ENCODE peak calls at places on chromosomes 3 and 15, in four cellular contexts. One of them, this sample, is unnamed.

GRCh38 chr3:138195491-138195890 is 8.4 kb downstream of the ARMC8 start:
- DNase-seq in K562: no peak
- DNase-seq in HepG2: no peak
- DNase-seq in H1: no peak
- DNase-seq in this sample: no peak

GRCh38 chr3:12449889-12450682 is 34.2 kb upstream of the TSEN2 start:
- DNase-seq in HepG2: no peak
- DNase-seq in K562: peak; percentile 65
- DNase-seq in H1: no peak
- DNase-seq in this sample: no peak

GRCh38 chr15:43958894-43959330 is 132.1 kb downstream of the WDR76 start:
- DNase-seq in K562: no peak
- DNase-seq in H1: no peak
- DNase-seq in HepG2: no peak
- DNase-seq in this sample: peak; percentile 7

GRCh38 chr3:158912621-158913020 is 110.8 kb downstream of the MFSD1 start:
- DNase-seq in K562: no peak
- DNase-seq in H1: no peak
- DNase-seq in HepG2: no peak
- DNase-seq in this sample: no peak

GRCh38 chr15:89105147-89105546 is 16.9 kb downstream of the ABHD2 start:
- DNase-seq in H1: no peak
- DNase-seq in K562: no peak
- DNase-seq in HepG2: peak; percentile 45
- DNase-seq in this sample: peak; percentile 75

GRCh38 chr3:174199696-174200095 is 659.4 kb upstream of the NAALADL2 start:
- DNase-seq in K562: no peak
- DNase-seq in H1: no peak
- DNase-seq in HepG2: no peak
- DNase-seq in this sample: no peak

GRCh38 chr3:55367396-55367795 is 119.7 kb downstream of the WNT5A start:
- DNase-seq in K562: no peak
- DNase-seq in H1: no peak
- DNase-seq in HepG2: no peak
- DNase-seq in this sample: no peak

GRCh38 chr3:126125781-126126251 is 41.9 kb upstream of the SLC41A3 start:
- DNase-seq in K562: no peak
- DNase-seq in H1: no peak
- DNase-seq in HepG2: no peak
- DNase-seq in this sample: no peak

GRCh38 chr3:17175187-17175839 is 290.6 kb downstream of the PLCL2 start:
- DNase-seq in HepG2: no peak
- DNase-seq in H1: no peak
- DNase-seq in K562: no peak
- DNase-seq in this sample: no peak

GRCh38 chr3:186121968-186122367 is 13.1 kb upstream of the ETV5 start:
- DNase-seq in H1: no peak
- DNase-seq in HepG2: no peak
- DNase-seq in K562: no peak
- DNase-seq in this sample: no peak

GRCh38 chr3:50708620-50709019 is 33.9 kb downstream of the DOCK3 start:
- DNase-seq in K562: no peak
- DNase-seq in H1: no peak
- DNase-seq in HepG2: no peak
- DNase-seq in this sample: no peak

GRCh38 chr15:61818801-61819200 is 241.4 kb downstream of the VPS13C start:
- DNase-seq in HepG2: no peak
- DNase-seq in K562: no peak
- DNase-seq in H1: no peak
- DNase-seq in this sample: no peak

GRCh38 chr3:125011941-125012340 is 43.9 kb downstream of the HEG1 start:
- DNase-seq in K562: no peak
- DNase-seq in H1: no peak
- DNase-seq in HepG2: no peak
- DNase-seq in this sample: no peak

GRCh38 chr15:44081223-44082013 is 113.7 kb downstream of the FRMD5 start:
- DNase-seq in H1: no peak
- DNase-seq in K562: no peak
- DNase-seq in HepG2: no peak
- DNase-seq in this sample: no peak

GRCh38 chr15:74320358-74321247 is 46.8 kb downstream of the CYP11A1 start:
- DNase-seq in H1: no peak
- DNase-seq in HepG2: peak; percentile 43
- DNase-seq in K562: peak; percentile 72
- DNase-seq in this sample: peak; percentile 25

GRCh38 chr3:168117059-168117458 is 21.3 kb upstream of the GOLIM4 start:
- DNase-seq in HepG2: no peak
- DNase-seq in K562: no peak
- DNase-seq in H1: no peak
- DNase-seq in this sample: no peak

GRCh38 chr3:18998069-18998468 is 150.2 kb upstream of the KCNH8 start:
- DNase-seq in H1: no peak
- DNase-seq in HepG2: no peak
- DNase-seq in K562: no peak
- DNase-seq in this sample: no peak

GRCh38 chr3:99776516-99777209 is 41.0 kb upstream of the CMSS1 start:
- DNase-seq in HepG2: no peak
- DNase-seq in H1: no peak
- DNase-seq in K562: no peak
- DNase-seq in this sample: no peak

GRCh38 chr3:150348500-150348899 is 59.6 kb upstream of the TSC22D2 start:
- DNase-seq in H1: no peak
- DNase-seq in K562: no peak
- DNase-seq in HepG2: peak; percentile 14
- DNase-seq in this sample: peak; percentile 81

GRCh38 chr3:196684548-196685407 is 27.3 kb downstream of the CEP19 start:
- DNase-seq in K562: peak; percentile 68
- DNase-seq in HepG2: peak; percentile 35
- DNase-seq in H1: no peak
- DNase-seq in this sample: peak; percentile 39
- TF ChIP-seq CTCF in K562: peak; percentile 84
- TF ChIP-seq CTCF in HepG2: peak; percentile 84
- TF ChIP-seq CTCF in H1: peak; percentile 32
- TF ChIP-seq CTCF in this sample: peak; percentile 75

GRCh38 chr3:71489315-71489761 is 94.2 kb downstream of the FOXP1 start:
- DNase-seq in HepG2: no peak
- DNase-seq in K562: no peak
- DNase-seq in H1: no peak
- DNase-seq in this sample: no peak
- TF ChIP-seq PHF8 in HepG2: no peak
- TF ChIP-seq PHF8 in K562: no peak
- TF ChIP-seq PHF8 in H1: no peak
- TF ChIP-seq PHF8 in this sample: no peak

GRCh38 chr3:146337991-146338390 is 87.1 kb upstream of the PLSCR4 start:
- DNase-seq in H1: no peak
- DNase-seq in HepG2: no peak
- DNase-seq in K562: no peak
- DNase-seq in this sample: no peak

GRCh38 chr3:146339262-146339808 is 88.4 kb upstream of the PLSCR4 start:
- DNase-seq in HepG2: no peak
- DNase-seq in K562: no peak
- DNase-seq in H1: no peak
- DNase-seq in this sample: no peak

GRCh38 chr3:146345900-146346299 is 95.0 kb upstream of the PLSCR4 start:
- DNase-seq in K562: no peak
- DNase-seq in H1: no peak
- DNase-seq in HepG2: no peak
- DNase-seq in this sample: no peak

GRCh38 chr3:146342971-146343370 is 92.1 kb upstream of the PLSCR4 start:
- DNase-seq in H1: no peak
- DNase-seq in K562: no peak
- DNase-seq in HepG2: no peak
- DNase-seq in this sample: no peak
- TF ChIP-seq CTCF in H1: no peak
- TF ChIP-seq CTCF in K562: no peak
- TF ChIP-seq CTCF in HepG2: no peak
- TF ChIP-seq CTCF in this sample: no peak

GRCh38 chr3:47901280-47901833 is 98.4 kb downstream of the DHX30 start:
- DNase-seq in K562: no peak
- DNase-seq in H1: no peak
- DNase-seq in HepG2: peak; percentile 7
- DNase-seq in this sample: no peak
- TF ChIP-seq PHF8 in K562: no peak
- TF ChIP-seq PHF8 in H1: no peak
- TF ChIP-seq PHF8 in HepG2: no peak
- TF ChIP-seq PHF8 in this sample: no peak

GRCh38 chr3:57224856-57225255 is 2.7 kb upstream of the APPL1 start:
- DNase-seq in H1: no peak
- DNase-seq in HepG2: no peak
- DNase-seq in K562: no peak
- DNase-seq in this sample: no peak

GRCh38 chr3:57226156-57226555 is 1.4 kb upstream of the APPL1 start:
- DNase-seq in H1: no peak
- DNase-seq in K562: no peak
- DNase-seq in HepG2: no peak
- DNase-seq in this sample: no peak

GRCh38 chr3:57227204-57227929 is at the start of gene APPL1:
- DNase-seq in K562: peak; percentile 97
- DNase-seq in HepG2: peak; percentile 84
- DNase-seq in H1: peak; percentile 64
- DNase-seq in this sample: peak; percentile 87

GRCh38 chr3:57221883-57222282 is 5.6 kb upstream of the APPL1 start:
- DNase-seq in HepG2: peak; percentile 20
- DNase-seq in K562: no peak
- DNase-seq in H1: no peak
- DNase-seq in this sample: peak; percentile 20
- TF ChIP-seq CTCF in HepG2: peak; percentile 59
- TF ChIP-seq CTCF in K562: no peak
- TF ChIP-seq CTCF in H1: no peak
- TF ChIP-seq CTCF in this sample: peak; percentile 47

DNA sequence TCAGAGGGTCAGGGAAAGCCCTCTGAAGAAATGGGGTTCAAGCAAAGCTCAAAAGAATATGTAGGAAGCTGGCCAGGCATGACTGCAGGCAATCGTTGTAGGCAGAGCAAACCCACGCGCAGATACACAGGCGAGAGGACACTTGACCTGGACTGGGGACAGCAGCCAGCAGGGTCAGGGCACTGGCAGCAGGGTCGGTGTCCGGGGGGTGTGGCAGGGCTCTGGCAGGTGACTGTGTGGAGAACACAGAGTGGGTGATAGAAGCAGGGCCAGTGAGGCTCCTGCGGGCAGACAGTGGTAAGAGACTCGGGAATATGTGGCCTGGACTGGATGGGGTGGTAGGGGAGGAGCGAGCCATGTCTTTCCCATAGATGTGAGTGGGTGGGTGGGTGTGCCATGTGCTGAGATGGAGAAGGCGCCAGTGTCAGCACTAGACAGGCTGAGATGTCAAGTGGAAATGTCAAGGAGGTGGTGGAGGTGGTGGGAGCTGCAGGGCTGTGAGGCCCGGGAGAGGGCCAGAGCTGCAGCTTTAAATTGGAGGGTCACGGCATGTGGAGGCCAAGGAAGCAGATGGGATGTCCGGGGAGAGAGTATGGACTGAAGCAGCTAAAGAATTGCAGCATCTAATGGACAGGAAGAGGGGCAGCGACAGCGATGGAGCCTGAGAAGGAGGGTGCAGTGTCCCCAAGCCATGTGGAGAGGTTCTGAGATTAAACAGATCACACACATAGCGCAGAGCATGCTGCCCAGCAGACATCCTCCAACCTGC is 13.4 kb downstream of the TMEM43 start:
- DNase-seq in HepG2: no peak
- DNase-seq in K562: no peak
- DNase-seq in H1: no peak
- DNase-seq in this sample: no peak
- TF ChIP-seq PHF8 in HepG2: no peak
- TF ChIP-seq PHF8 in K562: no peak
- TF ChIP-seq PHF8 in H1: no peak
- TF ChIP-seq PHF8 in this sample: no peak